ENCODE peak calls at places on chromosomes 12 and 14, in ten cellular contexts. Q, W, P, N, A, R, O, M, I and U are unnamed samples.

GRCh38 chr12:75713434-75713833 is 202.0 kb upstream of the KRR1 start:
- DNase-seq in Q (no peak), W (no peak), P (no peak), N (no peak), A (no peak), R (no peak), O (no peak), M (no peak), I (no peak), U (no peak)

GRCh38 chr12:94699796-94700195 is 49.4 kb upstream of the TMCC3 start:
- DNase-seq in Q (no peak), W (no peak), P (no peak), N (no peak), A (no peak), R (no peak), O (no peak), M (no peak), I (no peak), U (no peak)

GRCh38 chr12:57135939-57136338 is 7.7 kb downstream of the LRP1 start:
- DNase-seq in Q (peak), W (no peak), P (peak), N (peak), A (no peak), R (no peak), O (no peak), M (no peak), I (no peak), U (no peak)

GRCh38 chr14:33686218-33686617 is 264.7 kb downstream of the EGLN3 start:
- DNase-seq in Q (no peak), W (no peak), P (no peak), N (no peak), A (no peak), R (no peak), O (no peak), M (no peak), I (no peak), U (no peak)

GRCh38 chr12:45907955-45908354 is 82.4 kb downstream of the SCAF11 start:
- DNase-seq in Q (no peak), W (no peak), P (no peak), N (no peak), A (no peak), R (no peak), O (no peak), M (no peak), I (no peak), U (no peak)

GRCh38 chr14:97056086-97056485 is 258.9 kb downstream of the VRK1 start:
- DNase-seq in Q (no peak), W (no peak), P (no peak), N (peak), A (no peak), R (no peak), O (no peak), M (no peak), I (no peak), U (no peak)

GRCh38 chr12:68240079-68240478 is 13.3 kb downstream of the IL22 start:
- DNase-seq in Q (no peak), W (no peak), P (no peak), N (no peak), A (no peak), R (no peak), O (no peak), M (no peak), I (no peak), U (no peak)

GRCh38 chr12:117518594-117519270 is 157.3 kb upstream of the NOS1 start:
- DNase-seq in Q (no peak), W (peak), P (peak), N (no peak), A (no peak), R (peak), O (peak), M (no peak), I (peak), U (no peak)

GRCh38 chr12:70606001-70606400 is 31.2 kb downstream of the PTPRB start:
- DNase-seq in Q (no peak), W (no peak), P (no peak), N (no peak), A (no peak), R (no peak), O (no peak), M (no peak), I (no peak), U (no peak)

GRCh38 chr12:12804011-12804410 is 9.1 kb upstream of the DDX47 start:
- DNase-seq in Q (no peak), W (peak), P (no peak), N (no peak), A (no peak), R (no peak), O (no peak), M (no peak), I (no peak), U (no peak)

GRCh38 chr12:26003065-26003464 is 44.6 kb downstream of the RASSF8 start:
- DNase-seq in Q (no peak), W (no peak), P (no peak), N (no peak), A (no peak), R (no peak), O (no peak), M (no peak), I (no peak), U (no peak)

GRCh38 chr12:26000883-26001282 is 42.4 kb downstream of the RASSF8 start:
- DNase-seq in Q (no peak), W (no peak), P (no peak), N (no peak), A (no peak), R (no peak), O (no peak), M (no peak), I (no peak), U (no peak)

GRCh38 chr12:25997401-25997973 is 39.0 kb downstream of the RASSF8 start:
- DNase-seq in Q (no peak), W (no peak), P (no peak), N (peak), A (no peak), R (no peak), O (no peak), M (peak), I (no peak), U (no peak)

GRCh38 chr12:25996677-25997076 is 38.2 kb downstream of the RASSF8 start:
- DNase-seq in Q (no peak), W (no peak), P (no peak), N (no peak), A (no peak), R (no peak), O (no peak), M (no peak), I (no peak), U (no peak)

GRCh38 chr12:26001530-26001929 is 43.0 kb downstream of the RASSF8 start:
- DNase-seq in Q (no peak), W (no peak), P (no peak), N (no peak), A (no peak), R (no peak), O (no peak), M (no peak), I (no peak), U (no peak)
- H3K27ac ChIP-seq in Q (no peak), W (no peak), P (no peak), N (no peak), A (peak), R (no peak), O (no peak), M (no peak), I (no peak), U (no peak)

DNA sequence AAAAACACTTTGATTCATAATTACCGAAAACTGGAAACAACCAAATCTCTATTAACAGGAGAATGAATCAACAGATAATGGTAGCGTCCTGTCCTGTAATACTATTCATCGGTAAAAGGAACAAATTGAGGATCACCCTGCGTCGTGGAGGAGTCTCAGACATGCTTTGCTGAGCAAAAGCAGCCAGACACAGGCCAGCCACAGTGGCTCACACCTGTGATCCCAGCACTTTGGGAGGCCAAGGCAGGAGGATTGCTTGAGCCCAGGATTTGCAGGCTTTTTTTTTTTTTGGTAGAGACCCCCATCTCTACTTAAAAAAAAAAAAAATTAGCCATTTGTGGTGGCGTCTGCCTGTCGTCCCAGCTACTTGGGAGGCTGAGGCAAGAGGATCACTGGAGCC is 34.1 kb upstream of the MMP17 start:
- DNase-seq in Q (no peak), W (no peak), P (no peak), N (no peak), A (no peak), R (no peak), O (no peak), M (no peak), I (no peak), U (no peak)
- TF ChIP-seq CTCF in Q (no peak), W (no peak), P (no peak), N (no peak), A (no peak), R (no peak), O (no peak), M (no peak), I (no peak), U (no peak)

GRCh38 chr12:120196363-120196762 is 1.8 kb upstream of the GCN1 start:
- DNase-seq in Q (no peak), W (no peak), P (no peak), N (no peak), A (no peak), R (no peak), O (no peak), M (no peak), I (no peak), U (no peak)

GRCh38 chr12:120194534-120195395 is at the start of gene GCN1:
- DNase-seq in Q (peak), W (peak), P (peak), N (peak), A (peak), R (peak), O (peak), M (peak), I (peak), U (peak)

GRCh38 chr12:120199595-120200306 is 1.2 kb downstream of the RPLP0 start:
- DNase-seq in Q (no peak), W (no peak), P (peak), N (no peak), A (no peak), R (no peak), O (no peak), M (no peak), I (no peak), U (no peak)

GRCh38 chr12:120197542-120197887 is 3.0 kb upstream of the GCN1 start:
- DNase-seq in Q (no peak), W (no peak), P (no peak), N (no peak), A (no peak), R (no peak), O (no peak), M (no peak), I (no peak), U (no peak)

DNA sequence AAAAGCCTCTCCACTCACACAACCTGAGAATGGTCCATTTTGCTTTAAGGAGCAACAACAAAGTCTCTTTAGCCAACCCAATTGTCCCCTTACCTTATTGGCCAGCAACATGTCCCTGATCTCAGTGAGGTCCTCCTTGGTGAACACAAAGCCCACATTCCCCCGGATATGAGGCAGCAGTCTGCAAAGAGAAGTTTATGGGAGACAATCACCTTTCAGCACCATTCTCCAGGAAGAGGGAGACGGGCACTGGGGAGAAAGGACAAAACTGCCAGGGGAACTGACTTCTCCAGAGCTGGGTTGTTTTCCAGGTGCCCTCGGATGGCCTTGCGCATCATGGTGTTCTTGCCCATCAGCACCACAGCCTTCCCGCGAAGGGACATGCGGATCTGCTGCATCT is 1.9 kb downstream of the RPLP0 start:
- DNase-seq in Q (no peak), W (no peak), P (no peak), N (no peak), A (no peak), R (no peak), O (no peak), M (no peak), I (no peak), U (no peak)
- H3K4me3 ChIP-seq in Q (no peak), W (no peak), P (peak), N (peak), A (no peak), R (peak), O (peak), M (peak), I (no peak), U (peak)

DNA sequence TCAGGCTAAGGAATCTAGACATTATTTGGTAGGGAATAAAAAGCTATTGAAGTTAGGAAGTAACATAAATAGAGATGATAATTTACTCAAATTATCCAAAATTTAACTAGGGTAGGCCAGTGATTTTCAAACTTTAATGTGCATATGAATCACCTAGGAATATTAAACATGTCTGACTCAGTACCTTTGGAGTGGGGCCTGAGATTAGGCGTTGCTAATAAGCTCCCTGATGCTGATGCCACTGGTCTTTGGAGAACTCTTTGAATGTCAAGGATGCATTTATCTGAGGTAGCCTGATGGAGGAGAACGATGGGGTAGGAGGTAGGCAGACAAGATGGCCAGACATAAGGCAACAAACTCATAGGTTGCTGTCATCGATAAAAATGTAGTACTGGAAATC is 33.2 kb downstream of the EFCAB11 start:
- DNase-seq in Q (no peak), W (no peak), P (no peak), N (no peak), A (no peak), R (no peak), O (no peak), M (no peak), I (no peak), U (no peak)
- H3K27ac ChIP-seq in Q (peak), W (no peak), P (no peak), N (no peak), A (no peak), R (no peak), O (no peak), M (no peak), I (no peak), U (no peak)

GRCh38 chr12:51533799-51534198 is 57.2 kb upstream of the SCN8A start:
- DNase-seq in Q (no peak), W (no peak), P (no peak), N (peak), A (peak), R (no peak), O (no peak), M (no peak), I (no peak), U (no peak)

GRCh38 chr12:51538149-51538548 is 52.9 kb upstream of the SCN8A start:
- DNase-seq in Q (no peak), W (no peak), P (no peak), N (no peak), A (no peak), R (no peak), O (no peak), M (no peak), I (no peak), U (no peak)

GRCh38 chr12:51534675-51535074 is 56.4 kb upstream of the SCN8A start:
- DNase-seq in Q (no peak), W (no peak), P (no peak), N (no peak), A (no peak), R (no peak), O (no peak), M (no peak), I (no peak), U (no peak)

GRCh38 chr12:51534216-51534615 is 56.8 kb upstream of the SCN8A start:
- DNase-seq in Q (no peak), W (no peak), P (no peak), N (peak), A (no peak), R (no peak), O (no peak), M (no peak), I (no peak), U (no peak)

DNA sequence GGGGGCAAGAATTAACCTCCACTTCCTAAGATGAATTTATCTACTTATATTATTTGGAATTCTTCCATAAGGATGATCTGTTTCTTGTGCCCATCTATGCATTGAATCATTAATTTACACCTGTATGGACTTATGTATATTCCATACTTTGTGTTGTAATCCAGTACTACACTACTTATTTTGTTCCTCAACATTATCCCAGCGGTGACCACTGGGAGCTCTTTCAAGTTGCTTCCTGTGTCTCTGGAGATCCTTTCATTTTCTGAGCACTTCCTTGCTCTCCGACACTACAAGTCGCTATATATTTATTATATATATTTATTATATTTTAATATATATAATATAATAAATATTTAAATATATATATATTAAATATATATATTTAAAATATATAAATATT is 54.9 kb upstream of the SCN8A start:
- DNase-seq in Q (no peak), W (no peak), P (no peak), N (peak), A (no peak), R (no peak), O (no peak), M (no peak), I (no peak), U (no peak)
- TF ChIP-seq CTCF in Q (no peak), W (no peak), P (no peak), N (peak), A (no peak), R (no peak), O (no peak), M (no peak), I (no peak), U (no peak)

GRCh38 chr14:95489163-95489887 is 27.1 kb downstream of the SYNE3 start:
- DNase-seq in Q (no peak), W (no peak), P (no peak), N (no peak), A (no peak), R (no peak), O (no peak), M (no peak), I (no peak), U (no peak)
- H3K4me3 ChIP-seq in Q (no peak), W (no peak), P (no peak), N (no peak), A (no peak), R (no peak), O (no peak), M (no peak), I (no peak), U (no peak)